ENCODE peak calls at places on chromosomes 1 and 21, in seven cellular contexts. L is heart right ventricle, G is neuronal stem cell, R is astrocyte, S is caudate nucleus, V is upper lobe of right lung, U is A549. O is an unnamed sample.

GRCh38 chr1:214330715-214331114 is 49.8 kb downstream of the SMYD2 start:
- DNase-seq in L (peak), G (no peak), R (no peak), S (no peak), V (no peak), U (no peak), O (no peak)

GRCh38 chr1:31984419-31985347 is 29.0 kb upstream of the KHDRBS1 start:
- DNase-seq in L (no peak), G (no peak), R (peak), S (no peak), V (no peak), U (no peak), O (peak)

GRCh38 chr1:93904228-93904627 is 5.0 kb downstream of the GCLM start:
- DNase-seq in L (no peak), G (no peak), R (no peak), S (no peak), V (no peak), U (no peak), O (no peak)

GRCh38 chr1:185570962-185571361 is 163.2 kb upstream of the HMCN1 start:
- DNase-seq in L (no peak), G (no peak), R (no peak), S (no peak), V (no peak), U (no peak), O (no peak)

GRCh38 chr1:68047659-68048026 is 2.8 kb downstream of the DIRAS3 start:
- DNase-seq in L (no peak), G (no peak), R (no peak), S (no peak), V (no peak), U (no peak), O (no peak)

GRCh38 chr21:27149034-27149433 is 182.1 kb upstream of the ADAMTS5 start:
- DNase-seq in L (no peak), G (no peak), R (peak), S (no peak), V (no peak), U (no peak), O (no peak)

GRCh38 chr1:176469450-176469985 is 6.5 kb downstream of the PAPPA2 start:
- DNase-seq in L (no peak), G (no peak), R (peak), S (no peak), V (no peak), U (no peak), O (no peak)

GRCh38 chr1:21865943-21866628 is 54.0 kb downstream of the LDLRAD2 start:
- DNase-seq in L (no peak), G (no peak), R (no peak), S (no peak), V (no peak), U (no peak), O (no peak)

GRCh38 chr1:145719230-145720079 is at the start of gene CD160:
- DNase-seq in L (no peak), G (no peak), R (no peak), S (no peak), V (no peak), U (no peak), O (no peak)

GRCh38 chr1:205619376-205619775 is 12.4 kb downstream of the ELK4 start:
- DNase-seq in L (no peak), G (no peak), R (no peak), S (no peak), V (no peak), U (no peak), O (no peak)

GRCh38 chr1:68904472-68904871 is 407.6 kb upstream of the DEPDC1 start:
- DNase-seq in L (no peak), G (peak), R (peak), S (no peak), V (no peak), U (no peak), O (no peak)

GRCh38 chr1:204513117-204513716 is 3.0 kb upstream of the MDM4 start:
- DNase-seq in L (no peak), G (no peak), R (no peak), S (no peak), V (peak), U (no peak), O (no peak)

GRCh38 chr1:77126309-77126708 is 92.9 kb downstream of the PIGK start:
- DNase-seq in L (peak), G (peak), R (peak), S (no peak), V (no peak), U (peak), O (peak)

GRCh38 chr1:240352769-240353168 is 259.2 kb downstream of the GREM2 start:
- DNase-seq in L (no peak), G (no peak), R (peak), S (no peak), V (no peak), U (peak), O (no peak)

GRCh38 chr1:177959793-177960515 is 9.9 kb downstream of the SEC16B start:
- DNase-seq in L (no peak), G (no peak), R (peak), S (no peak), V (no peak), U (peak), O (no peak)

GRCh38 chr1:101410048-101410878 is 173.4 kb downstream of the S1PR1 start:
- DNase-seq in L (no peak), G (no peak), R (no peak), S (no peak), V (no peak), U (no peak), O (no peak)

GRCh38 chr1:29218223-29218622 is 12.5 kb downstream of the MECR start:
- DNase-seq in L (no peak), G (no peak), R (no peak), S (no peak), V (no peak), U (no peak), O (no peak)

GRCh38 chr1:57019240-57019805 is 53.5 kb upstream of the C8B start:
- DNase-seq in L (no peak), G (no peak), R (no peak), S (no peak), V (no peak), U (no peak), O (no peak)

GRCh38 chr1:58841455-58841854 is 57.6 kb upstream of the JUN start:
- DNase-seq in L (no peak), G (no peak), R (no peak), S (no peak), V (no peak), U (peak), O (no peak)

GRCh38 chr1:67427947-67428346 is 2.3 kb downstream of the SERBP1 start:
- DNase-seq in L (no peak), G (no peak), R (no peak), S (no peak), V (no peak), U (no peak), O (no peak)

GRCh38 chr1:227887697-227888403 is 59.9 kb downstream of the WNT9A start:
- DNase-seq in L (peak), G (peak), R (no peak), S (no peak), V (peak), U (no peak), O (peak)

GRCh38 chr1:7941437-7941793 is 776 bp upstream of the TNFRSF9 start:
- DNase-seq in L (no peak), G (no peak), R (no peak), S (no peak), V (no peak), U (no peak), O (no peak)

GRCh38 chr1:206023682-206024081 is at the start of gene CTSE:
- DNase-seq in L (no peak), G (no peak), R (no peak), S (no peak), V (peak), U (no peak), O (peak)

GRCh38 chr1:227935826-227936225 is 11.9 kb downstream of the WNT9A start:
- DNase-seq in L (no peak), G (no peak), R (no peak), S (no peak), V (no peak), U (no peak), O (no peak)

GRCh38 chr1:209168204-209168603 is 415.3 kb upstream of the CAMK1G start:
- DNase-seq in L (no peak), G (no peak), R (peak), S (no peak), V (no peak), U (no peak), O (no peak)

GRCh38 chr1:196180847-196181593 is 427.2 kb downstream of the KCNT2 start:
- DNase-seq in L (no peak), G (no peak), R (peak), S (no peak), V (no peak), U (peak), O (no peak)

GRCh38 chr21:45278156-45278911 is 9.4 kb downstream of the POFUT2 start:
- DNase-seq in L (no peak), G (no peak), R (no peak), S (no peak), V (no peak), U (no peak), O (no peak)

GRCh38 chr1:232925421-232926202 is 24.8 kb upstream of the NTPCR start:
- DNase-seq in L (no peak), G (no peak), R (no peak), S (no peak), V (no peak), U (no peak), O (no peak)

GRCh38 chr21:38507374-38507942 is 9.2 kb upstream of the ERG start:
- DNase-seq in L (no peak), G (no peak), R (no peak), S (no peak), V (no peak), U (no peak), O (no peak)

GRCh38 chr1:48566492-48566891 is 94.5 kb upstream of the SPATA6 start:
- DNase-seq in L (no peak), G (no peak), R (no peak), S (no peak), V (no peak), U (no peak), O (no peak)

GRCh38 chr1:2045468-2046224 is 4.6 kb upstream of the PRKCZ start:
- DNase-seq in L (no peak), G (no peak), R (no peak), S (no peak), V (no peak), U (no peak), O (peak)

GRCh38 chr1:244603498-244603897 is 49.4 kb upstream of the DESI2 start:
- DNase-seq in L (no peak), G (peak), R (no peak), S (no peak), V (no peak), U (peak), O (no peak)

GRCh38 chr1:220391426-220391825 is 119.2 kb upstream of the RAB3GAP2 start:
- DNase-seq in L (no peak), G (no peak), R (no peak), S (no peak), V (no peak), U (no peak), O (no peak)

GRCh38 chr1:32701421-32701911 is 1.1 kb downstream of the SYNC start:
- DNase-seq in L (peak), G (no peak), R (no peak), S (no peak), V (peak), U (no peak), O (peak)

GRCh38 chr1:31674626-31675025 is 29.2 kb downstream of the COL16A1 start:
- DNase-seq in L (no peak), G (no peak), R (no peak), S (no peak), V (no peak), U (no peak), O (no peak)

GRCh38 chr21:31220567-31220966 is 123.5 kb downstream of the TIAM1 start:
- DNase-seq in L (no peak), G (peak), R (peak), S (no peak), V (no peak), U (no peak), O (no peak)

GRCh38 chr1:179589524-179589923 is 2.1 kb upstream of the TDRD5 start:
- DNase-seq in L (no peak), G (no peak), R (no peak), S (no peak), V (no peak), U (no peak), O (no peak)

GRCh38 chr1:183424691-183425090 is 6.5 kb upstream of the NMNAT2 start:
- DNase-seq in L (no peak), G (no peak), R (no peak), S (no peak), V (no peak), U (no peak), O (no peak)

GRCh38 chr1:37661401-37661800 is 26.7 kb upstream of the RSPO1 start:
- DNase-seq in L (no peak), G (no peak), R (no peak), S (no peak), V (no peak), U (no peak), O (peak)

GRCh38 chr1:168135982-168136708 is 585 bp downstream of the GPR161 start:
- DNase-seq in L (no peak), G (no peak), R (no peak), S (no peak), V (peak), U (peak), O (peak)

GRCh38 chr1:168135116-168135981 is 1.4 kb downstream of the GPR161 start:
- DNase-seq in L (no peak), G (no peak), R (no peak), S (no peak), V (no peak), U (no peak), O (no peak)

GRCh38 chr1:168137515-168137821 is 738 bp upstream of the GPR161 start:
- DNase-seq in L (no peak), G (no peak), R (no peak), S (no peak), V (no peak), U (no peak), O (no peak)

GRCh38 chr1:168138134-168138533 is 1.4 kb upstream of the GPR161 start:
- DNase-seq in L (no peak), G (no peak), R (no peak), S (no peak), V (no peak), U (no peak), O (no peak)

DNA sequence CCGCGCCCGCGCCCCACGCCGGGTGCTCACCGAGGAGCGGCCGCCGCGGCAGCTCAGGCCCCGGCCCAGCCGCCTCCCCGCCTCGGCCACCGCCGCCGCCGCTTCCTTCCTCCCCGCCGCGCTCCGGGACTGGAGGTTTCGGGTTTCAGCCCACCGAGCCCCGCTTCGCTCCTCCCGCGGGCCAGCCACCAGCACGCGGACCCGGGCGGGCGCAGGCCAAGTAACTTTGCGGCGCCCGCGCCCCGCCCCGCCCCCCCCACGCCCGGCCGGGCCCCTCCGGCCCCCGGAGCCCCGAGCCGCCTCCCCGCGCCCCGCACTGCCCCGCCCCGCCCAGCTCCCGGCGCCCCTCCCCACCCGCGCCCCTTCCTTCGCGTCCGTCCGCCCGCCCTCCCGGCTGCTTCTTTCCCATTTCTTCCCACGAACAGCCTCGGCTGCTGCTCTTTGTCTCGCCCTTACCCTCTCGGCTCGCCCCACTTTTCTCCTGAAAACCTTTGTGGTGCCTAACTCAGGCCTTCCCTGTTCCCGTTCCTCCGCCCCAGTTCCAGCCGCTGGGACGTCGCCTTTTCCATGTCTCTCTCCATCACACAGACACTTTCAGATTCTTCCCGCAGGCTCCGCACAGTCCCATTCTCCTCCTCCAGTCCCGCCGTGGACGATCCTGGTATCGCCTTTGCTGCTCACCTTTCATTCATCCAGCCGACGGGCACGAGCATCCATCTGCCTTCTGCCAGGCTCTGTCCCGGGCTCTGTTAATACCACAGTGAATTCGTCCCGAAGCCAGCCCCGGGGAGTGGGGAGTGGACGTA is at the start of gene GPR161:
- DNase-seq in L (peak), G (peak), R (peak), S (no peak), V (peak), U (peak), O (peak)
- H3K27ac ChIP-seq in L (peak), G (peak), R (peak), S (peak), V (peak), U (peak), O (peak)

GRCh38 chr1:1004780-1005697 is 5.1 kb upstream of the HES4 start:
- DNase-seq in L (no peak), G (no peak), R (no peak), S (no peak), V (peak), U (no peak), O (peak)
- H3K27ac ChIP-seq in L (no peak), G (peak), R (no peak), S (no peak), V (no peak), U (peak), O (peak)

GRCh38 chr1:246703581-246703980 is 20.6 kb upstream of the SCCPDH start:
- DNase-seq in L (no peak), G (no peak), R (peak), S (no peak), V (no peak), U (no peak), O (peak)
- H3K27ac ChIP-seq in L (no peak), G (no peak), R (no peak), S (no peak), V (no peak), U (no peak), O (no peak)

GRCh38 chr1:231639819-231640218 is 13.2 kb downstream of the DISC1 start:
- DNase-seq in L (no peak), G (no peak), R (no peak), S (no peak), V (no peak), U (no peak), O (no peak)

GRCh38 chr1:231642600-231643332 is 16.2 kb downstream of the DISC1 start:
- DNase-seq in L (no peak), G (no peak), R (no peak), S (peak), V (no peak), U (no peak), O (no peak)

GRCh38 chr1:231638647-231639046 is 12.1 kb downstream of the DISC1 start:
- DNase-seq in L (no peak), G (no peak), R (no peak), S (no peak), V (no peak), U (no peak), O (no peak)

DNA sequence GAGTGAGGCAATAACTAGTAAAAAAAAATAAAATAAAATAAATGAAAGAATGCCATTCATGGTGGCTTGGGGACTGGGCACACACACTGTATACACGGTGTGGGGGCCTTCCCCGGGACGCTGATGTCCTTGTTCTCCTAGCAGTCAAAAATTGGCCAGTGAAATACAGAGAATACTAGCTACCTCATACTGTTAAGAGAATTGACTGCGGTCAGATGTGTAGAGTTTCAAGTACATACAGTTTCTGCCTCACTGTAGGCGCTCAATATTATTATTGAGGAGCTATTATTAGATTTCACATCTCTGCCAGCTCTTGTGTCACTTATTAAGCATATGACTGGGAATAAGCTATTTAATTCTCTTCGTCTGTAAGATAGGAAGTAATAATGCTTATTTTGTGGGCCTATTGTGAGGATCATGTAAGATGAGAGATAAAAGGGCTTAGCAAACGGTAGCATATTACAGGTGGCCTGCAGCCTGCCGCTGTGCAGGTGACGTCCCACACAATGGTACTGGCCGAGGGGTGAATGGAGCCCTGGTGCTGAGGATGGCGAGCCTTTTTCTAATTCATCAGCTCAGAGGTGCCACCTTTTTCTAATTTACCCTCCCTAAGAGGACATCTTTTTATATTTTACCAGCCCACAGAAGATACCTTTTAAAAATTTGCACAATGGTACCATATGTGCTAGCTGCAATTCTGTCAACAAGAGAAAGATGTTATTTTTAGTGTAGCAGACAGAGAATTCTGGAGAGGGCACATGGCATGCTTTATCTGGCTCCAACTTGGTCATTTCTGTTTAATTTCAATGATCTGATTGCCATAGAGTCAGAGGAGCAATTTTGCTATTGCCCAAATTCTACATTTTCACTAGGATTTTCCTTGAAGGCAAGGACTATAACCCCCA is 17.0 kb downstream of the DISC1 start:
- DNase-seq in L (no peak), G (no peak), R (no peak), S (no peak), V (no peak), U (no peak), O (no peak)
- H3K27ac ChIP-seq in L (peak), G (no peak), R (no peak), S (peak), V (no peak), U (no peak), O (no peak)

DNA sequence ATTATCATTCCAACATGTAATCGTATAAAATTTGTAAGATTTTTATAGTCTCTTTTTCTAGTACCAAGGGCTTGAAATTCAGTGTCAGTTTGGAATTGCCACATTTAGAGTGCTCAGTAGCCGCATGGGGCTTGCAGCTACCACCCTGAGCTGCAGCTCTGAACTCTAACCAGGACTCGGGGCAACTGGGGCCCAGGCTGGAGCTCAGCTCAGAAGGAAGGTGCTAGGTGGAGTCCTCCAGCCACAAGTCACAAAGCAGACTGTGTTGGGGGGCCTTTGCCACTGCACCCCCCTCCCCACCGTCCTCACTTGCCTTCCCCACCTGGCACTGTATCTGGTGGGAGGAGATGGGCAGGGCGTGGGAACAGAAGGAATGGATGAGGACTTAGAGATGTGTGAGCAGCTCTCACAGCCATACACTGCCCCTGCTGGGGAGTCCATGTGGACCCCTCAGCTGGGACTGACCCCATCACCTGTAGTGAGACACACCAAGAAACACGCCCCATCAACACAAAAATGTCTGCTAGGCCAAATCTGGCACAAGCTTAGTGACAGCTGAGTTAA is 241.8 kb upstream of the RAB4A start:
- DNase-seq in L (no peak), G (no peak), R (no peak), S (no peak), V (no peak), U (no peak), O (no peak)
- H3K27ac ChIP-seq in L (no peak), G (peak), R (no peak), S (no peak), V (no peak), U (no peak), O (peak)